ENCODE peak calls at places on chromosome 15, in four cellular contexts. N is HepG2, C is GM12878, J is H1. E is an unnamed sample. For H3K4me1, the result is how much of the 10 kb centered on the place peaks cover.

GRCh38 chr15:75348563-75349350 is 1.9 kb downstream of the NEIL1 start:
- DNase-seq in C (no peak), N (no peak), J (no peak), E (no peak)

GRCh38 chr15:88389120-88389519 is 78.1 kb downstream of the MRPL46 start:
- DNase-seq in C (no peak), J (no peak), N (peak), E (no peak)

GRCh38 chr15:48112242-48112641 is 8.5 kb upstream of the SLC24A5 start:
- DNase-seq in J (peak), N (peak), C (no peak), E (peak)

GRCh38 chr15:77075528-77075927 is 4.6 kb upstream of the TSPAN3 start:
- DNase-seq in J (no peak), N (peak), C (no peak), E (no peak)

GRCh38 chr15:85073556-85074194 is 92.0 kb downstream of the PDE8A start:
- DNase-seq in J (no peak), N (no peak), C (no peak), E (no peak)

GRCh38 chr15:64865998-64866520 is 24.3 kb downstream of the PLEKHO2 start:
- DNase-seq in J (peak), N (no peak), C (no peak), E (peak)

GRCh38 chr15:90903733-90904536 is 833 bp downstream of the MAN2A2 start:
- DNase-seq in N (peak), C (no peak), J (no peak), E (no peak)

GRCh38 chr15:50135123-50135541 is 16.1 kb upstream of the ATP8B4 start:
- DNase-seq in N (no peak), C (no peak), J (no peak), E (no peak)

GRCh38 chr15:50250789-50251394 is 14.6 kb downstream of the HDC start:
- DNase-seq in C (no peak), J (no peak), N (no peak), E (no peak)

GRCh38 chr15:96334705-96335428 is 4.4 kb downstream of the NR2F2 start:
- DNase-seq in N (no peak), C (no peak), J (no peak), E (no peak)

GRCh38 chr15:75436861-75437260 is 14.6 kb downstream of the SIN3A start:
- DNase-seq in C (no peak), J (no peak), N (no peak), E (no peak)

GRCh38 chr15:27827336-27827735 is 271.8 kb downstream of the OCA2 start:
- DNase-seq in J (no peak), C (no peak), N (no peak), E (no peak)

GRCh38 chr15:38854506-38854905 is 289.9 kb upstream of the RASGRP1 start:
- DNase-seq in C (no peak), J (no peak), N (no peak), E (no peak)

GRCh38 chr15:84387086-84387485 is 151.5 kb downstream of the GOLGA6L4 start:
- DNase-seq in J (no peak), C (no peak), N (no peak), E (no peak)

GRCh38 chr15:77474310-77474986 is 53.8 kb downstream of the HMG20A start:
- DNase-seq in J (no peak), C (no peak), N (no peak), E (no peak)

GRCh38 chr15:37086521-37086920 is 13.8 kb downstream of the MEIS2 start:
- DNase-seq in N (no peak), J (no peak), C (no peak), E (no peak)

GRCh38 chr15:43225201-43225949 is 4.6 kb upstream of the EPB42 start:
- DNase-seq in J (no peak), C (peak), N (peak), E (no peak)

GRCh38 chr15:95659646-95660045 is 670.9 kb upstream of the NR2F2 start:
- DNase-seq in C (no peak), N (no peak), J (no peak), E (no peak)

GRCh38 chr15:100468265-100468664 is 60.5 kb downstream of the CERS3 start:
- DNase-seq in J (no peak), C (no peak), N (no peak), E (no peak)

GRCh38 chr15:43360821-43361220 is 10.0 kb downstream of the ZSCAN29 start:
- DNase-seq in J (no peak), N (no peak), C (no peak), E (no peak)

GRCh38 chr15:73981761-73982222 is 10.3 kb downstream of the STOML1 start:
- DNase-seq in N (no peak), C (no peak), J (no peak), E (no peak)

GRCh38 chr15:73983211-73983727 is 8.8 kb downstream of the STOML1 start:
- DNase-seq in C (no peak), J (no peak), N (no peak), E (no peak)

GRCh38 chr15:73983773-73984172 is 8.3 kb downstream of the STOML1 start:
- DNase-seq in C (no peak), J (no peak), N (no peak), E (no peak)

GRCh38 chr15:73984208-73984979 is 7.7 kb downstream of the STOML1 start:
- DNase-seq in C (no peak), J (no peak), N (no peak), E (no peak)

DNA sequence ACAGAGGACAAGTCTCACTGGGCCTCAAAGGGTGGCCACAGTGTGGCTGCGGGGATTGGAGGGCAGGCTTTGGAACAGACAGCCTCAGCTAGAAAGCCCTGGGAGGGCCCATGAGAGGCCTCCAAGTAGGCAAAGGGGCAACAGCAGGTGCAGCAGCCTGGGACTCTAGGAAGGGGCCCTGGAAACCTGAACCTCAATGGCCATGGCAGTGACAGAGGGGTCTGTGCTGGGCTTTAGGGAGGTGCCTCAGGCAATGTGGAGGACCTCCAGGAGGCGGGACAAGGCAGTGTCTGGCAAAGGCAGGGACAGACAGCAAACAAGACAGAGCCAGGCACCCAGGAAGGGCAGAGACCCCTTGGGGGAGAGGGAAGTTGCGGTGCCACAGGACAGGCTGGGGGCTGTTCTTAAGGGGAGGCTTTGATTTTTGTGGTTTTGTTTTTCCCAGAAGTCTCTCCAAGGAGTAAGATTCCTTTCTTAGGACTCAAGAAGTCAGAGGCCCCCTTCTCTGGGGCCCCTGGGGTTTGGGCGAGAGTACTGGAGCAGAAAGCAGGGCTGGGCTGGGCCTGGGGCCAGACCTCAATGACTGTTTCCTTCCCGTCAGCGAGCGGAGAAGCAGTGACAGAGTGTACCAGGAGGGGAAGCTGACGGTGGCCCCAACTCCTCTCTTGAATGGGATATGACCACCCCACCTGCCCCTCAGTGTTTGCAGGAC is 9.7 kb downstream of the STOML1 start:
- DNase-seq in C (no peak), N (no peak), J (no peak), E (no peak)
- H3K9ac ChIP-seq in C (peak), N (no peak), J (no peak), E (no peak)

GRCh38 chr15:63354771-63355650 is 26.6 kb downstream of the CA12 start:
- DNase-seq in J (no peak), N (no peak), C (no peak), E (no peak)

GRCh38 chr15:63351170-63351569 is 30.5 kb downstream of the CA12 start:
- DNase-seq in J (no peak), N (no peak), C (no peak), E (no peak)

GRCh38 chr15:63353887-63354286 is 27.8 kb downstream of the CA12 start:
- DNase-seq in C (no peak), J (no peak), N (no peak), E (no peak)

GRCh38 chr15:63353261-63353660 is 28.4 kb downstream of the CA12 start:
- DNase-seq in N (no peak), C (no peak), J (no peak), E (no peak)

GRCh38 chr15:63352808-63353207 is 28.8 kb downstream of the CA12 start:
- DNase-seq in J (no peak), C (no peak), N (no peak), E (no peak)
- H3K4me1 ChIP-seq in J (under half), C (under half), N (under half), E (under half)

DNA sequence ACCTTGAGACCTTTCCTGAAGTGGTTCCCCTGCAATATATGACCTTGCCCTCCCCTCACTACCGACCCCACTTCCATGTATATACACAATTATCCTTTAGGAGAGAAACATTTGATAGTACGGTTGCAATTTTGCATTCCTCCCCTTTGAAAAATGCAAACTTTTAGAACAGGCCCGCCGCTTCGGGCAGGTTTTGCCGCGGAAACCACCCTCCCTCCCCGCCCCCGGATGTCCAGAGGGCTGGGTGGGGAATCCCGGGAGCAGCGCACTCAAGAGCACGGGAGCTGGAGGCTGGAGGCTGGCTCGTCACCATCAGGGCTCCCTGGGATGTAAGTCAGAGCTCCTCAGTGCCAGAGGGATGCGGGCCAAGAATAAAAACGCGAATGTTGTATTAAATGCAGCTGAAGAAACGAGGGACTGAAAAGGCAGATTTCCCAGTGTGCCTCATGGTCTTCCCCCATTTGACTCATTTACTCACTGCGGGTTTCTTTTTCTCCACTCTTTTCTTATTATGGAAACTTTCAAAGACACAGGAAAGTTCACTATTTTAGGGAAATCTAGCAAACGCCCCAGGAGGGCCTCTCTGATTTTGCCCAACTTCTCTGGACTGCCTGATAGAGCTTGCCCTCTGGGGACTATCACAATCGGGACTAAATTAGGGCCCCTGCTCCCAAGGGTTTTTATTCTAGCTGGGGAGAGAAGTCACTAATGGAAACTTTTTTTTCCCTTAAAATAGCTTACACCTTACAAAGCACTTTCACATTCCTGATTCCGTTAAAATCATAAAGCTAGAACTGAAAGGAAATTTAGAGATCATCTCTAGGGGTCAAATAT is 2.9 kb upstream of the USP3 start:
- DNase-seq in J (no peak), N (peak), C (no peak), E (no peak)
- TF ChIP-seq SUZ12 in J (peak), N (no peak), C (no peak), E (no peak)

GRCh38 chr15:66844747-66845145 is 142.7 kb downstream of the SMAD6 start:
- DNase-seq in N (no peak), C (no peak), J (no peak), E (no peak)

GRCh38 chr15:66843581-66843980 is 141.5 kb downstream of the SMAD6 start:
- DNase-seq in C (no peak), J (no peak), N (no peak), E (no peak)

GRCh38 chr15:66841953-66842681 is 140.1 kb downstream of the SMAD6 start:
- DNase-seq in C (no peak), N (peak), J (no peak), E (no peak)

GRCh38 chr15:66844041-66844746 is 142.2 kb downstream of the SMAD6 start:
- DNase-seq in J (no peak), C (no peak), N (no peak), E (no peak)

GRCh38 chr15:66842710-66843441 is 140.8 kb downstream of the SMAD6 start:
- DNase-seq in J (no peak), C (no peak), N (peak), E (no peak)
- H3K9ac ChIP-seq in J (no peak), C (no peak), N (no peak), E (no peak)

GRCh38 chr15:53611145-53611920 is 148.1 kb downstream of the WDR72 start:
- DNase-seq in N (peak), C (no peak), J (no peak), E (no peak)
- H3K4me1 ChIP-seq in N (under half), C (under half), J (under half), E (under half)

DNA sequence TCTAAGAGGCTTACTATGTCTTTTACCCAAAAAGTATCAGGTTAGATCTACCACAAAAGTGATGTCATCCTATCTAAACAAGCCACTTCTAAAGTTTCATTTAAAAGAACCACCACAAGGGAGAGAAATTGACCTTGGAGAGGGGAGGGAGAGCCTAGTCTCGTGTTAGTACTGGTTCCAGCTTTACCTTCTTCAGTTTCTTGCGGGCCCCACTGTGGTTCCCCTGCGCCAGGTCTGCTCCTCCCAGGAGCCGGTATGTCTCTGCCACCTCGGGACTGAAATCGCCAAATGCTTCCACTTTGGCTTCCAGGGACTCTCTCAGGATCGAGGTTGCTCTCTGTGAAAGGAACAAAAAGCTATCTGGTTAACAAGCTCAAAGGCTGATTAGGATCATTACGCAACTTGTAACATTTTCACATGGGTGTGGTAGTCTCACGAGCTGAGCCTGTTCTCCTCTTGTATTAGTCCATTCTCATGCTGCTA is 51.1 kb downstream of the SYNM start:
- DNase-seq in C (no peak), N (peak), J (no peak), E (no peak)
- TF ChIP-seq SUZ12 in C (no peak), N (no peak), J (no peak), E (no peak)

DNA sequence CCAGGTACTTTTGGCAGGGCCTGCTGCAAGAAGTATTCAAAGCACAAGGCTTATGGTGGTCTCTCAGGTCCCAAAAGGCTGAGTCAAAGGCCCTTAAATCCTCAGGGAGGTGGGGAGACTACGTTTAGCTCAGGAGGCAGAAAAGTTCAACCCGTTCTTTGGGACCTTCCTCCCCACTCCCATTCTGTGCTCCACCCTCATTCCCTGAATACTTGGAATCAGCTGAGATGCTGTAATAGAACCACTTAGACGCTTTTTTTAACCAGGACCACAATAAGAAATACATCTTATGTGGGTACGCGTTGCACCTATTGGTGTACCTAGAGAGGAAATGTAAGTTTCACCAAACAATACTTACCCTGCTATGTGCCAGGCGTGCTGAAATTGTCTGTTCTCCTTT is 58.0 kb downstream of the FAM174B start:
- DNase-seq in N (no peak), C (no peak), J (no peak), E (no peak)
- H3K9ac ChIP-seq in N (no peak), C (no peak), J (no peak), E (no peak)

DNA sequence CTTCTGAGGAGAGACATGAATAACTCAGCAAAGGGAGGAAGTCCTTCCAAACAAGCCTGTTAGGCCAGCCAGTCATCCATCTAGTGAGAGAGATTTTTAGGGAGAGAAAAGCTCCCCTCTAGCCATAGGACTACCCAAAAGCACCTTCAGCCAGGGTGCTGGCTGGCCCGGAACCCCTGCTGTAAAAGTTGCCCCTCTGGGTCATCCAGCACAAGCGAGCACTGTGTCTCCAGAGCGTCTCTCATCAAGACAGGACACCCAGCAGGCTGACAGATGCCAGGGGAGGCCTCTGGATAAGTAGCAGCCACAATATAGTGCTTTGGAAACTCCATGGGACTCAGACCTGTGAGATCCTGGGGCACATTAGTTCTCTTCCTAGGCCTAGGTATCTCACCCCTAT is 24.5 kb downstream of the ANXA2 start:
- DNase-seq in N (no peak), J (no peak), C (no peak), E (no peak)
- H3K4me1 ChIP-seq in N (half or more), J (under half), C (under half), E (under half)

E was measured in NT2/D1.